ENCODE peak calls at places on chromosomes 13 and 19, in ten cellular contexts. Q is germinal center; E is DMS53; Z is MG63; G is AG09309; R is mesenteric fat pad; N is mesenchymal stem cell; M is ecto neural progenitor cell; H is nucleus accumbens; J is stimulated activated CD4-positive, alpha-beta T cell treated with anti-CD3 and anti-CD28 coated beads, Interleukin-15, amount 100 ng/mL, for 24 hours. V is an unnamed sample.
A peak's percentile ranks its signal among the peaks of the same experiment; 100 is the strongest.

GRCh38 chr19:40144947-40145748 is 46.1 kb upstream of the MAP3K10 start:
- DNase-seq in Q (no peak), E (no peak), Z (no peak), G (no peak), R (no peak), N (no peak), M (no peak), H (no peak), J (no peak), V (no peak)

GRCh38 chr13:20389696-20390525 is 135.7 kb downstream of the CRYL1 start:
- DNase-seq in Q (no peak), E (no peak), Z (no peak), G (no peak), R (no peak), N (no peak), M (no peak), H (no peak), J (no peak), V (no peak)

GRCh38 chr13:65921933-65922332 is 1308.2 kb downstream of the PCDH9 start:
- DNase-seq in Q (no peak), E (no peak), Z (no peak), G (peak; percentile 4), R (no peak), N (no peak), M (no peak), H (no peak), J (no peak), V (no peak)

GRCh38 chr19:44367024-44367423 is 10.5 kb upstream of the ZNF112 start:
- DNase-seq in Q (no peak), E (peak; percentile 78), Z (no peak), G (no peak), R (no peak), N (no peak), M (no peak), H (no peak), J (no peak), V (no peak)

GRCh38 chr13:31208554-31209122 is 8.9 kb downstream of the B3GLCT start:
- DNase-seq in Q (no peak), E (no peak), Z (no peak), G (no peak), R (no peak), N (no peak), M (no peak), H (no peak), J (no peak), V (no peak)

GRCh38 chr13:101401196-101401595 is 15.1 kb downstream of the NALCN start:
- DNase-seq in Q (no peak), E (no peak), Z (no peak), G (no peak), R (no peak), N (no peak), M (no peak), H (no peak), J (no peak), V (no peak)

GRCh38 chr13:25067054-25067453 is 28.9 kb upstream of the PABPC3 start:
- DNase-seq in Q (no peak), E (peak; percentile 85), Z (no peak), G (no peak), R (no peak), N (no peak), M (no peak), H (no peak), J (no peak), V (no peak)

GRCh38 chr13:75364131-75364713 is 117.7 kb downstream of the TBC1D4 start:
- DNase-seq in Q (no peak), E (no peak), Z (no peak), G (no peak), R (no peak), N (no peak), M (no peak), H (no peak), J (no peak), V (no peak)

GRCh38 chr19:19746286-19747213 is 13.6 kb upstream of the ZNF14 start:
- DNase-seq in Q (no peak), E (no peak), Z (no peak), G (no peak), R (no peak), N (no peak), M (peak; percentile 30), H (no peak), J (no peak), V (no peak)

GRCh38 chr19:57276430-57276829 is 3.9 kb upstream of the ZNF460 start:
- DNase-seq in Q (no peak), E (no peak), Z (no peak), G (no peak), R (no peak), N (no peak), M (no peak), H (no peak), J (no peak), V (no peak)

GRCh38 chr19:39304701-39305571 is 8.7 kb downstream of the IFNL1 start:
- DNase-seq in Q (no peak), E (no peak), Z (no peak), G (no peak), R (no peak), N (no peak), M (no peak), H (no peak), J (no peak), V (no peak)

GRCh38 chr19:43634877-43635560 is 4.6 kb downstream of the CADM4 start:
- DNase-seq in Q (no peak), E (no peak), Z (no peak), G (no peak), R (no peak), N (no peak), M (peak; percentile 77), H (peak; percentile 58), J (no peak), V (peak; percentile 80)

GRCh38 chr19:13761423-13761822 is 2.9 kb upstream of the MRI1 start:
- DNase-seq in Q (no peak), E (no peak), Z (no peak), G (no peak), R (no peak), N (no peak), M (no peak), H (no peak), J (no peak), V (no peak)

GRCh38 chr13:96898212-96898611 is 96.1 kb downstream of the OXGR1 start:
- DNase-seq in Q (no peak), E (no peak), Z (peak; percentile 2), G (no peak), R (no peak), N (peak; percentile 11), M (no peak), H (no peak), J (no peak), V (no peak)

GRCh38 chr19:38228491-38229439 is 4.7 kb upstream of the DPF1 start:
- DNase-seq in Q (no peak), E (peak; percentile 79), Z (no peak), G (no peak), R (no peak), N (no peak), M (peak; percentile 80), H (peak; percentile 24), J (peak; percentile 31), V (no peak)

GRCh38 chr13:18959996-18960395 is 221.6 kb downstream of the TUBA3C start:
- DNase-seq in Q (no peak), E (no peak), Z (no peak), G (no peak), R (no peak), N (no peak), M (no peak), H (no peak), J (no peak), V (no peak)

GRCh38 chr13:71663431-71663830 is 203.6 kb downstream of the DACH1 start:
- DNase-seq in Q (no peak), E (no peak), Z (no peak), G (no peak), R (no peak), N (no peak), M (no peak), H (no peak), J (no peak), V (no peak)

GRCh38 chr19:45206328-45206727 is 27.7 kb downstream of the BLOC1S3 start:
- DNase-seq in Q (no peak), E (no peak), Z (no peak), G (no peak), R (no peak), N (no peak), M (no peak), H (no peak), J (no peak), V (no peak)

GRCh38 chr19:50003810-50004419 is 21.3 kb downstream of the VRK3 start:
- DNase-seq in Q (no peak), E (peak; percentile 46), Z (peak; percentile 93), G (peak; percentile 92), R (no peak), N (peak; percentile 95), M (no peak), H (no peak), J (peak; percentile 56), V (no peak)

GRCh38 chr19:289651-290538 is 1.3 kb downstream of the PLPP2 start:
- DNase-seq in Q (peak; percentile 42), E (peak; percentile 97), Z (peak; percentile 63), G (no peak), R (peak; percentile 86), N (peak; percentile 62), M (no peak), H (no peak), J (peak; percentile 44), V (peak; percentile 9)

GRCh38 chr19:19217110-19217509 is 5.4 kb downstream of the NCAN start:
- DNase-seq in Q (no peak), E (peak; percentile 76), Z (no peak), G (no peak), R (no peak), N (peak; percentile 71), M (no peak), H (no peak), J (no peak), V (no peak)

GRCh38 chr19:48510421-48511268 is 990 bp downstream of the LMTK3 start:
- DNase-seq in Q (peak; percentile 68), E (peak; percentile 83), Z (peak; percentile 58), G (no peak), R (no peak), N (peak; percentile 65), M (peak; percentile 85), H (peak; percentile 80), J (peak; percentile 85), V (peak; percentile 31)

GRCh38 chr19:3479177-3479818 is 1.0 kb downstream of the SMIM24 start:
- DNase-seq in Q (peak; percentile 84), E (peak; percentile 47), Z (no peak), G (no peak), R (no peak), N (no peak), M (no peak), H (no peak), J (peak; percentile 48), V (peak; percentile 6)

GRCh38 chr13:26186995-26187394 is 35.1 kb downstream of the RNF6 start:
- DNase-seq in Q (peak; percentile 6), E (no peak), Z (no peak), G (no peak), R (no peak), N (no peak), M (no peak), H (no peak), J (peak; percentile 6), V (no peak)

GRCh38 chr13:33678906-33679657 is 138.9 kb upstream of the RFC3 start:
- DNase-seq in Q (peak; percentile 48), E (peak; percentile 96), Z (peak; percentile 80), G (peak; percentile 35), R (no peak), N (peak; percentile 66), M (no peak), H (no peak), J (peak; percentile 88), V (no peak)